ENCODE peak calls at places on chromosomes 3 and 15, in ten cellular contexts. L is central memory CD8-positive, alpha-beta T cell; E is skeletal muscle cell; B is naive thymus-derived CD4-positive, alpha-beta T cell; N is H9; I is NCI-H460; C is nephron progenitor cell; R is tibial nerve; O is transverse colon; H is GM23248. G is an unnamed sample.

GRCh38 chr3:117666827-117667226 is 957.2 kb downstream of the TUSC7 start:
- DNase-seq in C (no peak), O (no peak), R (no peak), H (no peak), N (no peak), E (no peak), I (no peak), L (no peak), B (no peak), G (no peak)

GRCh38 chr3:171815977-171816595 is 5.8 kb upstream of the PLD1 start:
- DNase-seq in E (no peak), I (peak), R (no peak), B (no peak), N (no peak), O (no peak), H (no peak), C (no peak), L (no peak), G (no peak)

GRCh38 chr3:42526616-42527367 is 24.3 kb downstream of the VIPR1 start:
- DNase-seq in O (no peak), N (no peak), R (no peak), B (peak), E (no peak), I (no peak), C (no peak), H (no peak), L (no peak), G (no peak)

GRCh38 chr3:186057594-186057993 is 51.3 kb downstream of the ETV5 start:
- DNase-seq in I (no peak), E (peak), B (no peak), O (no peak), C (no peak), R (no peak), H (peak), N (peak), L (no peak), G (no peak)

GRCh38 chr15:65115542-65115941 is 542 bp upstream of the UBAP1L start:
- DNase-seq in I (no peak), C (no peak), B (no peak), E (no peak), R (no peak), H (no peak), L (no peak), N (no peak), O (no peak), G (no peak)

GRCh38 chr3:28349397-28350000 is 875 bp upstream of the AZI2 start:
- DNase-seq in L (no peak), N (no peak), O (no peak), E (no peak), C (no peak), B (no peak), I (no peak), H (peak), R (no peak), G (peak)

GRCh38 chr3:142768338-142768737 is 44.5 kb downstream of the TRPC1 start:
- DNase-seq in E (no peak), N (no peak), B (no peak), C (no peak), H (no peak), R (no peak), L (no peak), I (no peak), O (no peak), G (no peak)

GRCh38 chr3:188192034-188192433 is 38.1 kb downstream of the LPP start:
- DNase-seq in H (no peak), B (no peak), I (no peak), E (no peak), N (no peak), L (no peak), C (no peak), R (no peak), O (no peak), G (no peak)

GRCh38 chr3:53102601-53103147 is 27.6 kb downstream of the RFT1 start:
- DNase-seq in I (no peak), C (no peak), N (no peak), L (no peak), O (peak), B (peak), H (peak), E (no peak), R (peak), G (no peak)

GRCh38 chr3:151976211-151977050 is 103.0 kb downstream of the SUCNR1 start:
- DNase-seq in I (peak), B (no peak), E (peak), C (no peak), R (no peak), N (no peak), H (peak), O (no peak), L (no peak), G (no peak)

GRCh38 chr3:20668411-20668810 is 482.4 kb upstream of the SGO1 start:
- DNase-seq in N (peak), L (no peak), B (no peak), R (no peak), C (no peak), O (no peak), E (no peak), H (no peak), I (no peak), G (no peak)

GRCh38 chr3:12679468-12679867 is 15.6 kb upstream of the RAF1 start:
- DNase-seq in E (peak), B (no peak), N (no peak), I (no peak), R (no peak), O (no peak), H (peak), C (no peak), L (no peak), G (peak)

GRCh38 chr3:141271279-141272033 is 39.8 kb downstream of the PXYLP1 start:
- DNase-seq in C (no peak), O (no peak), I (no peak), H (no peak), R (no peak), L (no peak), E (no peak), N (no peak), B (no peak), G (no peak)

GRCh38 chr3:195756935-195757302 is 36.1 kb downstream of the MUC20 start:
- DNase-seq in H (no peak), N (no peak), L (no peak), C (no peak), O (no peak), I (no peak), B (no peak), E (no peak), R (no peak), G (no peak)

GRCh38 chr15:62402687-62403086 is 237.6 kb upstream of the C2CD4B start:
- DNase-seq in O (no peak), I (no peak), B (no peak), L (no peak), N (no peak), E (no peak), R (no peak), H (no peak), C (no peak), G (no peak)

GRCh38 chr3:111695584-111696213 is 100.6 kb upstream of the ZBED2 start:
- DNase-seq in L (no peak), B (no peak), O (no peak), N (no peak), H (peak), R (no peak), E (no peak), C (no peak), I (no peak), G (no peak)

GRCh38 chr3:38650248-38650940 is 907 bp upstream of the SCN5A start:
- DNase-seq in R (no peak), E (no peak), O (no peak), N (peak), H (peak), C (no peak), I (no peak), B (peak), L (no peak), G (no peak)

GRCh38 chr3:142960322-142960850 is 3.1 kb downstream of the PAQR9 start:
- DNase-seq in H (no peak), R (no peak), N (no peak), I (no peak), B (no peak), C (no peak), E (no peak), L (no peak), O (no peak), G (no peak)

GRCh38 chr3:150237490-150237889 is 170.6 kb upstream of the TSC22D2 start:
- DNase-seq in L (no peak), H (peak), B (no peak), C (no peak), E (no peak), I (no peak), N (no peak), O (no peak), R (no peak), G (no peak)

GRCh38 chr15:68384451-68385239 is 47.3 kb downstream of the ITGA11 start:
- DNase-seq in R (no peak), E (peak), N (peak), H (peak), I (no peak), B (no peak), O (no peak), C (no peak), L (no peak), G (peak)

GRCh38 chr3:49671291-49672288 is 2.6 kb upstream of the APEH start:
- DNase-seq in L (peak), C (peak), N (peak), I (peak), B (peak), E (no peak), R (peak), H (peak), O (peak), G (peak)

GRCh38 chr3:58021072-58021959 is 13.1 kb downstream of the FLNB start:
- DNase-seq in O (no peak), C (no peak), N (peak), L (no peak), I (no peak), E (no peak), R (no peak), B (no peak), H (no peak), G (no peak)

G was measured in HAP-1.